ENCODE peak calls at places on chromosomes 12 and 14, in ten cellular contexts. I is OCI-M1; C is KBM-7; N is frontal cortex; Q is stimulated activated CD8-positive, alpha-beta memory T cell treated with anti-CD3 and anti-CD28 coated beads, Interleukin-7, amount 100 ng/mL, for 48 hours; K is tibial artery; Y is NCI-H1092; S is lung; L is aorta; J is upper lobe of right lung. G is an unnamed sample.

GRCh38 chr14:83133986-83134664 is 1600.5 kb upstream of the SEL1L start:
- DNase-seq in I (no peak), C (no peak), N (no peak), Q (no peak), K (no peak), Y (no peak), S (no peak), L (no peak), J (no peak), G (no peak)

GRCh38 chr12:50545783-50546182 is 41.0 kb downstream of the DIP2B start:
- DNase-seq in I (no peak), C (no peak), N (no peak), Q (no peak), K (no peak), Y (no peak), S (no peak), L (no peak), J (no peak), G (no peak)

GRCh38 chr12:96448287-96448686 is 41.1 kb upstream of the CFAP54 start:
- DNase-seq in I (no peak), C (no peak), N (no peak), Q (no peak), K (no peak), Y (no peak), S (no peak), L (no peak), J (no peak), G (no peak)

GRCh38 chr14:68377459-68377858 is 415.4 kb downstream of the ZFP36L1 start:
- DNase-seq in I (peak), C (peak), N (no peak), Q (no peak), K (peak), Y (no peak), S (peak), L (peak), J (no peak), G (peak)

GRCh38 chr12:29317556-29318363 is 63.2 kb downstream of the ERGIC2 start:
- DNase-seq in I (peak), C (peak), N (peak), Q (no peak), K (no peak), Y (peak), S (no peak), L (no peak), J (no peak), G (peak)

GRCh38 chr14:84579292-84579691 is 950.7 kb upstream of the FLRT2 start:
- DNase-seq in I (no peak), C (no peak), N (no peak), Q (no peak), K (no peak), Y (no peak), S (no peak), L (no peak), J (no peak), G (no peak)

GRCh38 chr14:29671034-29671433 is 256.6 kb downstream of the PRKD1 start:
- DNase-seq in I (peak), C (no peak), N (no peak), Q (no peak), K (no peak), Y (no peak), S (no peak), L (no peak), J (no peak), G (no peak)

GRCh38 chr14:74491952-74492351 is 1.2 kb downstream of the NPC2 start:
- DNase-seq in I (peak), C (no peak), N (no peak), Q (no peak), K (no peak), Y (no peak), S (no peak), L (no peak), J (no peak), G (peak)

GRCh38 chr12:6917491-6918231 is 3.3 kb downstream of the ENO2 start:
- DNase-seq in I (no peak), C (no peak), N (no peak), Q (no peak), K (peak), Y (no peak), S (no peak), L (peak), J (no peak), G (no peak)

GRCh38 chr12:119758695-119759094 is 90.8 kb downstream of the PRKAB1 start:
- DNase-seq in I (no peak), C (no peak), N (no peak), Q (no peak), K (no peak), Y (no peak), S (no peak), L (no peak), J (no peak), G (no peak)

GRCh38 chr12:122202017-122202416 is 1.5 kb upstream of the B3GNT4 start:
- DNase-seq in I (no peak), C (no peak), N (no peak), Q (no peak), K (no peak), Y (no peak), S (no peak), L (no peak), J (no peak), G (no peak)

GRCh38 chr12:88501976-88502938 is 78.0 kb downstream of the KITLG start:
- DNase-seq in I (no peak), C (no peak), N (no peak), Q (no peak), K (no peak), Y (no peak), S (no peak), L (no peak), J (no peak), G (no peak)

GRCh38 chr14:30621954-30622830 is at the start of gene SCFD1:
- DNase-seq in I (peak), C (peak), N (peak), Q (peak), K (peak), Y (peak), S (peak), L (peak), J (peak), G (peak)

GRCh38 chr12:53232641-53233538 is 881 bp upstream of the RARG start:
- DNase-seq in I (peak), C (peak), N (no peak), Q (no peak), K (peak), Y (no peak), S (no peak), L (peak), J (peak), G (peak)

GRCh38 chr14:53517276-53517960 is 364.3 kb upstream of the DDHD1 start:
- DNase-seq in I (no peak), C (no peak), N (no peak), Q (no peak), K (no peak), Y (no peak), S (no peak), L (no peak), J (no peak), G (no peak)

GRCh38 chr12:129381717-129382116 is 522.1 kb downstream of the TMEM132D start:
- DNase-seq in I (no peak), C (no peak), N (no peak), Q (no peak), K (no peak), Y (no peak), S (no peak), L (no peak), J (no peak), G (no peak)

GRCh38 chr12:121801601-121802484 is 2.0 kb upstream of the SETD1B start:
- DNase-seq in I (peak), C (peak), N (no peak), Q (no peak), K (no peak), Y (peak), S (no peak), L (no peak), J (no peak), G (peak)

GRCh38 chr12:117093431-117093830 is 5.8 kb downstream of the TESC start:
- DNase-seq in I (no peak), C (no peak), N (no peak), Q (no peak), K (no peak), Y (no peak), S (no peak), L (peak), J (no peak), G (no peak)

GRCh38 chr12:96020314-96021003 is 14.9 kb downstream of the LTA4H start:
- DNase-seq in I (no peak), C (no peak), N (no peak), Q (no peak), K (no peak), Y (no peak), S (no peak), L (no peak), J (no peak), G (no peak)

GRCh38 chr14:54497224-54497623 is 8.4 kb upstream of the GMFB start:
- DNase-seq in I (no peak), C (no peak), N (no peak), Q (no peak), K (no peak), Y (no peak), S (no peak), L (no peak), J (no peak), G (no peak)

GRCh38 chr14:35341454-35342159 is 49.4 kb downstream of the PSMA6 start:
- DNase-seq in I (no peak), C (peak), N (peak), Q (no peak), K (peak), Y (peak), S (peak), L (peak), J (peak), G (peak)

GRCh38 chr14:72518809-72519377 is 375.0 kb downstream of the DPF3 start:
- DNase-seq in I (peak), C (peak), N (no peak), Q (no peak), K (no peak), Y (no peak), S (no peak), L (no peak), J (no peak), G (peak)

GRCh38 chr14:94143239-94143638 is 13.8 kb upstream of the IFI27L2 start:
- DNase-seq in I (no peak), C (no peak), N (no peak), Q (no peak), K (no peak), Y (no peak), S (no peak), L (no peak), J (no peak), G (peak)

GRCh38 chr14:49339130-49339529 is 247.1 kb downstream of the RPS29 start:
- DNase-seq in I (no peak), C (no peak), N (no peak), Q (no peak), K (no peak), Y (no peak), S (no peak), L (no peak), J (no peak), G (no peak)

GRCh38 chr12:124240493-124240892 is 54.4 kb upstream of the RFLNA start:
- DNase-seq in I (peak), C (no peak), N (no peak), Q (no peak), K (no peak), Y (no peak), S (no peak), L (no peak), J (peak), G (no peak)

GRCh38 chr14:45679852-45680251 is 426.9 kb upstream of the MIS18BP1 start:
- DNase-seq in I (no peak), C (no peak), N (no peak), Q (no peak), K (no peak), Y (no peak), S (no peak), L (no peak), J (no peak), G (no peak)

GRCh38 chr14:99846808-99847207 is 53.6 kb downstream of the EML1 start:
- DNase-seq in I (no peak), C (no peak), N (no peak), Q (no peak), K (no peak), Y (no peak), S (no peak), L (no peak), J (no peak), G (no peak)

GRCh38 chr12:110640275-110641025 is 26.5 kb downstream of the TCTN1 start:
- DNase-seq in I (no peak), C (no peak), N (no peak), Q (no peak), K (no peak), Y (no peak), S (no peak), L (no peak), J (no peak), G (no peak)

GRCh38 chr14:101194356-101195308 is 291.1 kb upstream of the RTL1 start:
- DNase-seq in I (no peak), C (no peak), N (no peak), Q (no peak), K (no peak), Y (peak), S (no peak), L (no peak), J (peak), G (no peak)

GRCh38 chr12:121800694-121801600 is 2.9 kb upstream of the SETD1B start:
- DNase-seq in I (peak), C (peak), N (no peak), Q (no peak), K (peak), Y (no peak), S (peak), L (peak), J (peak), G (peak)